ENCODE peak calls at places on chromosomes 3 and 15, in ten cellular contexts. N is PC-3, A is IMR-90, T is lung, F is Peyer's patch, U is OCI-LY7, W is cardiac muscle cell, Y is breast epithelium, B is heart left ventricle, Q is psoas muscle. K is an unnamed sample. For H3K4me1 and H3K36me3, the result is how much of the 10 kb centered on the place peaks cover.

GRCh38 chr15:98727115-98728040 is 79.0 kb downstream of the IGF1R start:
- DNase-seq in N (peak), A (peak), T (peak), F (peak), U (no peak), W (peak), Y (peak), B (peak), Q (peak), K (peak)

GRCh38 chr3:179438836-179439235 is 12.4 kb downstream of the GNB4 start:
- DNase-seq in N (no peak), A (no peak), T (no peak), F (peak), U (peak), W (no peak), Y (no peak), B (no peak), Q (no peak), K (peak)

GRCh38 chr3:113602836-113603235 is 70.5 kb downstream of the SIDT1 start:
- DNase-seq in N (no peak), A (no peak), T (no peak), F (no peak), U (no peak), W (no peak), Y (no peak), B (no peak), Q (no peak), K (no peak)

GRCh38 chr15:48472756-48473155 is 141.5 kb downstream of the DUT start:
- DNase-seq in N (peak), A (peak), T (no peak), F (no peak), U (no peak), W (no peak), Y (no peak), B (no peak), Q (no peak), K (no peak)

GRCh38 chr15:44385344-44385942 is 42.0 kb upstream of the CTDSPL2 start:
- DNase-seq in N (no peak), A (no peak), T (no peak), F (no peak), U (no peak), W (no peak), Y (no peak), B (no peak), Q (no peak), K (no peak)

GRCh38 chr3:19946291-19946831 is 536 bp upstream of the RAB5A start:
- DNase-seq in N (no peak), A (no peak), T (peak), F (no peak), U (no peak), W (no peak), Y (no peak), B (no peak), Q (no peak), K (no peak)

GRCh38 chr3:43783987-43784639 is 93.4 kb downstream of the ABHD5 start:
- DNase-seq in N (no peak), A (no peak), T (no peak), F (no peak), U (no peak), W (no peak), Y (no peak), B (no peak), Q (no peak), K (peak)

GRCh38 chr15:73897441-73898261 is 24.3 kb downstream of the TBC1D21 start:
- DNase-seq in N (peak), A (peak), T (no peak), F (no peak), U (peak), W (peak), Y (no peak), B (peak), Q (peak), K (peak)

GRCh38 chr3:63349583-63350177 is 71.6 kb downstream of the SYNPR start:
- DNase-seq in N (peak), A (peak), T (peak), F (no peak), U (peak), W (peak), Y (no peak), B (peak), Q (no peak), K (peak)

GRCh38 chr3:183868804-183869203 is 15.9 kb downstream of the PARL start:
- DNase-seq in N (no peak), A (no peak), T (no peak), F (no peak), U (no peak), W (no peak), Y (no peak), B (no peak), Q (no peak), K (no peak)

GRCh38 chr15:71052356-71052755 is 62.9 kb upstream of the THSD4 start:
- DNase-seq in N (peak), A (peak), T (no peak), F (no peak), U (no peak), W (no peak), Y (no peak), B (no peak), Q (no peak), K (no peak)

GRCh38 chr15:35738370-35738769 is 192.4 kb upstream of the DPH6 start:
- DNase-seq in N (peak), A (peak), T (no peak), F (no peak), U (no peak), W (no peak), Y (no peak), B (no peak), Q (no peak), K (peak)

GRCh38 chr3:37492977-37493471 is 318.6 kb upstream of the LRRFIP2 start:
- DNase-seq in N (no peak), A (no peak), T (no peak), F (no peak), U (no peak), W (no peak), Y (peak), B (peak), Q (no peak), K (no peak)

GRCh38 chr3:135238866-135239434 is 443.9 kb downstream of the EPHB1 start:
- DNase-seq in N (no peak), A (no peak), T (no peak), F (no peak), U (no peak), W (no peak), Y (no peak), B (no peak), Q (no peak), K (peak)

GRCh38 chr15:75366163-75366562 is 2.2 kb downstream of the MAN2C1 start:
- DNase-seq in N (no peak), A (no peak), T (no peak), F (no peak), U (no peak), W (no peak), Y (no peak), B (no peak), Q (no peak), K (peak)

GRCh38 chr3:71681224-71681668 is 44.0 kb downstream of the EIF4E3 start:
- DNase-seq in N (peak), A (peak), T (peak), F (no peak), U (no peak), W (peak), Y (peak), B (peak), Q (peak), K (peak)

GRCh38 chr3:197750396-197750831 is 731 bp downstream of the FYTTD1 start:
- DNase-seq in N (peak), A (peak), T (peak), F (peak), U (peak), W (peak), Y (peak), B (peak), Q (peak), K (peak)

GRCh38 chr3:138441742-138442141 is 7.3 kb downstream of the ESYT3 start:
- DNase-seq in N (peak), A (peak), T (no peak), F (no peak), U (no peak), W (no peak), Y (no peak), B (no peak), Q (no peak), K (peak)

GRCh38 chr3:61601831-61602230 is 40.5 kb downstream of the PTPRG start:
- DNase-seq in N (no peak), A (peak), T (no peak), F (no peak), U (no peak), W (peak), Y (no peak), B (peak), Q (peak), K (no peak)

GRCh38 chr15:99412082-99412481 is 153.7 kb upstream of the MEF2A start:
- DNase-seq in N (no peak), A (no peak), T (no peak), F (no peak), U (no peak), W (no peak), Y (no peak), B (no peak), Q (no peak), K (no peak)

GRCh38 chr3:81339040-81339845 is 422.2 kb downstream of the GBE1 start:
- DNase-seq in N (peak), A (peak), T (no peak), F (no peak), U (peak), W (peak), Y (no peak), B (no peak), Q (no peak), K (no peak)

GRCh38 chr3:11060500-11061251 is 68.1 kb downstream of the SLC6A1 start:
- DNase-seq in N (peak), A (peak), T (peak), F (peak), U (peak), W (peak), Y (peak), B (peak), Q (peak), K (peak)

GRCh38 chr3:12708584-12709192 is 44.8 kb upstream of the RAF1 start:
- DNase-seq in N (peak), A (peak), T (no peak), F (no peak), U (no peak), W (peak), Y (no peak), B (no peak), Q (peak), K (no peak)

GRCh38 chr15:89423981-89424380 is 72.4 kb downstream of the RHCG start:
- DNase-seq in N (no peak), A (no peak), T (no peak), F (no peak), U (no peak), W (no peak), Y (no peak), B (no peak), Q (no peak), K (peak)

GRCh38 chr3:164080208-164080607 is 998.1 kb downstream of the SI start:
- DNase-seq in N (no peak), A (no peak), T (no peak), F (no peak), U (no peak), W (no peak), Y (no peak), B (no peak), Q (no peak), K (no peak)

GRCh38 chr3:194265505-194265892 is 85.6 kb downstream of the CPN2 start:
- DNase-seq in N (peak), A (peak), T (peak), F (no peak), U (no peak), W (no peak), Y (peak), B (peak), Q (peak), K (peak)

GRCh38 chr3:141011511-141012262 is 39.5 kb upstream of the SPSB4 start:
- DNase-seq in N (peak), A (peak), T (peak), F (peak), U (peak), W (peak), Y (peak), B (peak), Q (peak), K (peak)

DNA sequence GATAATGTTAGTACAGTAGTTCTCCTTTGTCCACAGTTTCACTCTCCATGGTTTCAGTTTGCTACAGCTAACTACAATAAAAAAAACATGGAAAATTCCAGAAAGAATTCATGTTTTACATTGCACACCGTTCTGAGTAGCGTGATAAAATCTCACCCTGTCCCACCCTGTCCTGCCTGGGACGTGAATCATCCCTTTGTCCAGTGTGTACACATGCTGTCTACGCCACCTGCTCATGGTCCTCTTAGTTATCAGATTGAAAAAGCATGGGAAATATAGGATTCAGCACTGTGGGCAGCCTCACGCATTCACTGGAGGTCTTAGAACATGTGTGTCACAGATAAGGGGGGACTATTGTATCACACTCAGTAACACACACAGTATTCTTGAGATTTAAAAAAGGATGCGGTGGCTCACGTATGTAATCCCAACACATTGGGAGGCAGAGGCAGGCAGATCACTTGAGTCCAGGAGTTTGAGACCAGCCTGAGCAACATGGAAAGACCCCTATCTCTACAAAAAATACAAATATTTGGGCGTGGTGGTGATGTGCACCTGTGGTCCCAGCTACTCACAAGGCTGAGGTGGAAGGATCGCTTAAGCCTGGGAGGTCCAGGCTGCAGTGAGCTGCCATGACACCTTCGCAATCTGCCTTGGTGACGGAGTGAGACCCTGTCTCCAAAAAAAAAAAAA is 8.7 kb upstream of the FLNB start:
- DNase-seq in N (peak), A (no peak), T (no peak), F (no peak), U (no peak), W (no peak), Y (no peak), B (no peak), Q (no peak), K (peak)
- H3K4me1 ChIP-seq in N (under half), A (under half), T (under half), F (under half), U (under half), W (under half), Y (under half), B (under half), Q (under half), K (under half)

DNA sequence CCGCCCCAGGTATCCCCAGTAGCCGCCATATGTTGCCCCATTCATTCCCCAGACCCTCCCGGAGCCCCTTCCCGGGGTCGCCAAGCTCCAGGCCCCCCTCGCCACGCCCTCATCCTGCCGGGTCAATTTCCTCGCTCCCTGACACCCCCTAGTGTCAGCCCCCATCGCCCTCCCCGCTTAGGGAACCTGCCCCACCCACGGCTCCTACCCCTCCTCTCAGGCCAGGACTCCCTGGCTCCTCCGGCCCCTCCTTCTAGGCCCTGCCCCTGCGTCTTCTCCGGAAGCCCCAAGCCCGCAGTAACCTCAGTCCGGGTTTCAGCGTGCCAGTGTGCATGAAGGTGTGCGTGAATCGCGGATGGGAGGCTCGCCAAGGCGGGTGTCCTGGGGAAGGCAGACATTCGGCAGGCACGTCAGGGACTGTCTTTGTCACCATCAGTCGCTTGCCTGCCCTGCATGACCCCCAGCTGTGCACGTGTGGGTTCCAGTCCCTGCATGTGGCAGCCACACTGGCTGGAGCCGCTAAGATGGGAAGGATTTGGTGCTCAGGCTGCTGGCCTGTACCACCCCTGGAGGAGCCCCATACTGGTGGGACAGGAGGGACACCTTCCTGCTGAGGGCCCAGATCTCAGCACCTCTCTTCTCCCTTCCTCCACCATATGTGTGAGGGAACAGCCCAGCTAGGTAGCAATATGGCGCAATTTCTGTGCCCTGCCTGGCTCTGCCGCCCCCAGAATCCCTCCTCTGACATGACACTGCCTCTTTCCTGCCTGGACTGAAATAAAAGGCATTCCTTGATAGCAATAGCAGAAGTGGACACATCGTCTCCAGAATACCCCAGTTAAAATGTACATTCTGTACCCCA is 704 bp downstream of the DISP2 start:
- DNase-seq in N (peak), A (no peak), T (no peak), F (no peak), U (peak), W (peak), Y (no peak), B (no peak), Q (no peak), K (no peak)
- TF ChIP-seq CTCF in N (peak), A (peak), T (no peak), F (peak), U (peak), W (no peak), Y (no peak), B (no peak), Q (no peak), K (peak)

DNA sequence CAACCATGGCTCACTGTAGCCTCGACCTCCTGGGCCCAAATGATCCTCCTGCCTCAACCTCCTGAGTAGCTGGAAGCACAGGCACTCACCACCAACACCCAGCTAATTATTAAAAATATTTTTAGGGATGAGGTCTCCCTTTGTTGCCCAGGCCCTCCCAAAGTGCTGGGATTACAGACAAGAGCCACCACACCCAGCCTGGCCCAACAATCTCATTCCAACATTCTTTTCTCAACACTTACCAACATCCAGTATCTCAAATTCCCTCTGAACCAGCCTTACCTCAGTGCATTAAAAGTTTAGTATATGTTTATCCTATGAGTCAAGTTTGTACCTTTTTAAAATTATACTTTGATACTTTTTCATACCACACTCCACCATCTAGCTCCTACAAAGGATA is 25.0 kb downstream of the ANXA2 start:
- DNase-seq in N (peak), A (no peak), T (no peak), F (no peak), U (no peak), W (no peak), Y (no peak), B (no peak), Q (no peak), K (peak)
- H3K36me3 ChIP-seq in N (half or more), A (under half), T (under half), F (under half), U (under half), W (under half), Y (under half), B (under half), Q (half or more), K (half or more)

DNA sequence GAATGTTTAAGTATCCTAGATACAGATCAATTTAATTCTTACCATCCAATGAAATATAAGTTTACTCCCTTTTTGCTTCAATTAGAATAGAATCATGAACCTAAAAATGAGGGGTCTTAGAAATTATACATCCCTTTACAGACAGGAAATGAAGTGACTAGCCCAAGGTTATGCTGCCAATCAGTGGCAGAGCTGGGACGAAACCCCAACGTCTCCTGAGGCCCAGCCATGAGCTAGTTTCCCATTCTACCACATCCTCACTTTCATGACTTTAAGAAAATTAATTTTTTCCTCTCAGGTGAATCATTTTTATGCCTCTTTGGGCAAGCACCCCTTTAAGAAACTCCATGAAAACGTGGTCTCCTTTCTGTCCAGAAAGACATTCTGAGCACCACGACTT is 11.2 kb downstream of the LRIG1 start:
- DNase-seq in N (no peak), A (no peak), T (no peak), F (no peak), U (peak), W (no peak), Y (no peak), B (no peak), Q (no peak), K (no peak)
- H3K4me1 ChIP-seq in N (under half), A (under half), T (under half), F (under half), U (half or more), W (half or more), Y (under half), B (under half), Q (half or more), K (under half)

K was measured in endodermal cell.